ENCODE peak calls at places on chromosomes 4 and X, in six cellular contexts. F, U, L, K, A and D are unnamed samples.

GRCh38 chr4:132313852-132314251 is 835.2 kb upstream of the PCDH10 start:
- DNase-seq in K (no peak), U (no peak), A (no peak), L (no peak), F (no peak), D (no peak)

GRCh38 chr4:100189820-100190642 is at the start of gene DDIT4L:
- DNase-seq in U (peak), F (peak), A (no peak), L (no peak), K (no peak), D (peak)

GRCh38 chr4:1241936-1242505 is 6.9 kb downstream of the CTBP1 start:
- DNase-seq in A (no peak), L (no peak), U (no peak), K (no peak), F (no peak), D (no peak)

GRCh38 chr4:142324572-142324971 is 521.5 kb downstream of the INPP4B start:
- DNase-seq in F (no peak), K (peak), A (no peak), U (no peak), L (no peak), D (no peak)

GRCh38 chrX:134600714-134601113 is 57.6 kb downstream of the PLAC1 start:
- DNase-seq in F (peak), L (no peak), U (no peak), K (peak), A (no peak), D (no peak)

GRCh38 chr4:88002786-88003185 is 4.6 kb upstream of the PKD2 start:
- DNase-seq in F (peak), A (no peak), L (no peak), U (no peak), K (no peak), D (no peak)

GRCh38 chrX:50470103-50471031 is at the start of gene DGKK:
- DNase-seq in U (no peak), F (no peak), K (no peak), L (no peak), A (no peak), D (no peak)

GRCh38 chrX:91108761-91109160 is 325.9 kb upstream of the PABPC5 start:
- DNase-seq in U (no peak), L (no peak), F (no peak), A (no peak), K (no peak), D (no peak)

GRCh38 chr4:21806991-21807390 is 141.6 kb downstream of the KCNIP4 start:
- DNase-seq in F (no peak), U (no peak), K (no peak), L (no peak), A (no peak), D (no peak)

GRCh38 chr4:70365479-70365878 is 4.9 kb downstream of the SMR3A start:
- DNase-seq in A (no peak), K (peak), U (no peak), L (no peak), F (no peak), D (no peak)

GRCh38 chrX:11881485-11882170 is 123.6 kb downstream of the MSL3 start:
- DNase-seq in L (no peak), K (no peak), A (no peak), F (no peak), U (no peak), D (no peak)

GRCh38 chrX:151974336-151975227 is at the start of gene GABRE:
- DNase-seq in A (no peak), K (no peak), U (peak), L (no peak), F (peak), D (no peak)

GRCh38 chr4:15162465-15163283 is 160.4 kb downstream of the CPEB2 start:
- DNase-seq in F (no peak), K (peak), U (no peak), A (no peak), L (no peak), D (peak)

GRCh38 chr4:7987148-7987989 is 47.7 kb upstream of the AFAP1 start:
- DNase-seq in U (peak), K (peak), A (peak), L (no peak), F (peak), D (peak)

GRCh38 chrX:72125331-72126047 is 6.2 kb downstream of the RTL5 start:
- DNase-seq in K (no peak), A (no peak), L (no peak), F (no peak), U (no peak), D (no peak)

DNA sequence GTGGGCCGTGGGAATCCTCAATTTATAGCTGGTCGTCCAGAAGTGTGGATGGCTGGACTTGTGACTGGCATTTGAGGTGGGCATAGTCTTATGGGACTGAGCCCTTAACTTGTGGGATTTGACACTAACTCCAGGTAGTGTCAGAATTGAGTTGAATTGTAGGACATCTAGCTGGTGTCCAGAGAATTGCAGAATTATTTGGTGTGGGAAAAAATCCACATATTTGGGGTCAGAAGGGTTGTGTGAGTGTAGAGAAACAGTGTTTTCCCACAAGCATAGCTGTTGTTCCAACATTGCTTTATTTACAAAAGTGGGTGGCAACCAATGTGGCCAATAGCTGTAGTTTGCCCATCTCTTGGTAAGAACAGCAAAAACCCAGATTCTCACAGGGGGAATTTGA is 91.3 kb downstream of the MOSPD2 start:
- DNase-seq in F (peak), K (no peak), A (no peak), L (peak), U (no peak), D (no peak)
- TF ChIP-seq CTCF in F (no peak), K (no peak), A (no peak), L (no peak), U (no peak), D (no peak)

DNA sequence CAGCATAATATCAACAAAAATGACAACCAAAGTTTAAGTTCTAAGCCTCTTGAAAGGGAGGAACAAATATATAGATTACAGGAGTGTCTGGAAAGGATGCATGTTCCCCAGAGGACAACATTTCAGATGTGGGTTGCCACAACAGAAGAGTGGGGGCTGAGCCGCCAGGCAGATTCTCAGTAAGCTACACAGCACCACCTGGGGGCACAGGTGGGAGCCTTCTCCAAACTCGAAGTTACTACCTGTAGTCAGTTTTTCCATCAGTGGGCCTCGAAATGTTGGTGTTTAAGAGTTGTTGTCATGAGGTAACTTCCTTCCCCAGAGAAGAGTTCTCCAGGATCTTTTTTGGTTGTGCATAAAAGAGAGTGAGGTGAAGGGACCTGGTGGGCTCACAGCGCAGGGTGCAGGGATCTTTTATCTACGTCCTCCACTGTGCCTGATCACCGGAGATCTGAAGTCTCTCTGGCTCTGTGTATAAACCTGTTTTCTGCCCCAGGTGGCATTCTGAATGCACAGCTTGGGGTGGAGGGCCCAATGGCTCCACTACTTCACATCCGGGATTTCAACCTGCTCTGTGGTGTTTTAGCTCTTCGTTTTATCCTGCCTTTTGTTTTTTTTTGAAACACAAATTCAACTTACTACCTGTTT is 58.4 kb upstream of the STS start:
- DNase-seq in U (no peak), K (peak), L (no peak), F (no peak), A (no peak), D (peak)
- TF ChIP-seq CTCF in U (peak), K (peak), L (no peak), F (no peak), A (peak), D (peak)

GRCh38 chrX:66203114-66203513 is 39.1 kb downstream of the HEPH start:
- DNase-seq in U (no peak), F (no peak), K (peak), L (no peak), A (no peak), D (no peak)

GRCh38 chrX:66200050-66200664 is 36.1 kb downstream of the HEPH start:
- DNase-seq in A (no peak), U (no peak), L (no peak), K (peak), F (no peak), D (no peak)

DNA sequence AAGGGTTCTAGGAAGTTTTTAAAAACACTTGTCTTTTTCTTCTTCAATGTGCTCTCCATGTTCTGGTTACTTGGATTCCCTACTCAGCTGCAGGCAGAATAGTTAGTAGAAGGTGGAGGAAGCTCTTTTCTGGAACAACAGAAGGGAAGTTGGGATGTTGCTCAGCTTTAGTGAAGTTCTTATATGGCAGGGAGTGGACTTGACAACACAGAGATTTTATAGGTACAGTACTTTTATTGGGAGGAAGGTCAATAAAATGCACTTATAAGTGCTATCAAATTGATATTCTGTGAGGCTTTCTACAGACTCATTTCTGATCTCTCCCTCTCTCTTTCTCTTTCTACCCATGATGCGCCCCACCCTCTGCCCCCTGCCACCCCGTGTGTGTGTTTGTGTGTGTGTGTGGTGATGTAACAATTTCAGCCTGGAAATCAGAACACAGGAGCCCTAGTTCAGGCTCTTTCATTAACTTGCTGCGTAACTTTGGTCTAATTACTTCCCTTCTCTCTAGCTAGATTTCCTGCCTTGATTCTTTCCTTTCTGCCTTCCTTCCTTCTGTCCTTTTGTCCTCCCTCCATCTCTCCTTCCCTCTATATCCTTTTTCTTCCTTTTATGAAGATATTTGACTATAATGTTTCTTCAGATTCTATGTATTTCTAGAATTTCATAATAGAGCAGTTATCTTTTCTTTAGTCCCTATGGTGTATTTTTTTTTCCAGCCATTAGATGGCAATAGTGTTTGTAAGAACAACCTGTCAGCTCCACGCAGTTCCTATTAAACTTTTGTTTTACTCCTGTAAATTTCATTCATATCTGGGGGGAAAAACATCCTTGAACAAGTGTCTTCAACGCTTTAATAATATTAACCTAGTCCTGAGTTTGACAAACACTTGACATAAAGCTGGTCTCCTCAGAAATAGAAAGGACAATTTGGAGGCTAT is 37.1 kb downstream of the HEPH start:
- DNase-seq in A (no peak), F (no peak), K (peak), U (no peak), L (no peak), D (no peak)
- TF ChIP-seq CTCF in A (no peak), F (peak), K (peak), U (peak), L (no peak), D (no peak)

DNA sequence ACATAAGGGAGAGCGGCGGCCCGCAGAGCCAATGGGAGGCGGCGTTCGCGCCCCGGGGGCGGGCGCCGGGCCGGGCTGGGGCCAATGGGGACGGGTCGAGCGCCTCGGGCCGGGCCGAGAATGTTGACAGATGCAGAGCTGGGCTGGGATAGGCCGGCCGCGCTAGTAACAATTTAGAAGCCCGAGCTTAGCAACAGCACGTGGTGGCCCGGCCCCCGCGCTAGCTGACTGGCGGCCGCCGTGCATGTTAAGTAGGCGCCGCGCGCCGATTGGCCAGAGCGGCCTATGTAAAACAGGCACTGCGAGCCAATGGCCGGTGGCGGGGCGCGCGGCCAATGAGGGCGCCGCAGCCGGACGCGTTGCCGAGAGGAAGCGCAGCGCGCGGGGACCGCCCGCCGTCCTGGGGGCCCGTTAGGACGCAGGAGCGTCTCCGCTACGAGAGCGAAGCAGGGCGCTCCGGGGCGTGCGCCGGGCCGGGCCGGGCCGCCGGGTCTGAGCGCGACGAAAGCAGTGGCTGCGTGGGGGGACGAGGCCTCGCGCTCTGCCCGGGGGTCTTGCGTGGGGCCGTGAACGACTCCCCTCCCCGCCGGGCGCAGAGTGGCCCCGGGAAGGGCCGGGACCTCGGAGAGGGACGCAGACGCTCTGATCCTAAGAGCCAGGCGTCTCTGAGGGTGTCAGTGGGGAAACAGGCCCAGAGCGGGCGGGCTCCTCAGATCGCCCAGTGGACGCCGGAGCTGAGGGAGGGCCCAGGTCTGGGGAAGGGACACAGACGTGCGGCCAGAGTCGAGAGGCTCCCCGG is 435 bp upstream of the MXD4 start:
- DNase-seq in A (peak), U (peak), K (peak), L (peak), F (peak), D (peak)
- TF ChIP-seq CTCF in A (no peak), U (no peak), K (no peak), L (no peak), F (no peak), D (no peak)

GRCh38 chr4:4572821-4573220 is 31.0 kb upstream of the STX18 start:
- DNase-seq in K (no peak), U (no peak), A (no peak), F (no peak), L (no peak), D (no peak)

GRCh38 chr4:4574792-4575191 is 32.9 kb upstream of the STX18 start:
- DNase-seq in K (peak), L (peak), A (no peak), U (no peak), F (peak), D (no peak)

GRCh38 chr4:4577359-4577875 is 35.6 kb upstream of the STX18 start:
- DNase-seq in F (no peak), U (no peak), K (no peak), A (no peak), L (no peak), D (no peak)

GRCh38 chr4:4574052-4574451 is 32.2 kb upstream of the STX18 start:
- DNase-seq in A (no peak), K (no peak), F (no peak), U (no peak), L (no peak), D (no peak)

DNA sequence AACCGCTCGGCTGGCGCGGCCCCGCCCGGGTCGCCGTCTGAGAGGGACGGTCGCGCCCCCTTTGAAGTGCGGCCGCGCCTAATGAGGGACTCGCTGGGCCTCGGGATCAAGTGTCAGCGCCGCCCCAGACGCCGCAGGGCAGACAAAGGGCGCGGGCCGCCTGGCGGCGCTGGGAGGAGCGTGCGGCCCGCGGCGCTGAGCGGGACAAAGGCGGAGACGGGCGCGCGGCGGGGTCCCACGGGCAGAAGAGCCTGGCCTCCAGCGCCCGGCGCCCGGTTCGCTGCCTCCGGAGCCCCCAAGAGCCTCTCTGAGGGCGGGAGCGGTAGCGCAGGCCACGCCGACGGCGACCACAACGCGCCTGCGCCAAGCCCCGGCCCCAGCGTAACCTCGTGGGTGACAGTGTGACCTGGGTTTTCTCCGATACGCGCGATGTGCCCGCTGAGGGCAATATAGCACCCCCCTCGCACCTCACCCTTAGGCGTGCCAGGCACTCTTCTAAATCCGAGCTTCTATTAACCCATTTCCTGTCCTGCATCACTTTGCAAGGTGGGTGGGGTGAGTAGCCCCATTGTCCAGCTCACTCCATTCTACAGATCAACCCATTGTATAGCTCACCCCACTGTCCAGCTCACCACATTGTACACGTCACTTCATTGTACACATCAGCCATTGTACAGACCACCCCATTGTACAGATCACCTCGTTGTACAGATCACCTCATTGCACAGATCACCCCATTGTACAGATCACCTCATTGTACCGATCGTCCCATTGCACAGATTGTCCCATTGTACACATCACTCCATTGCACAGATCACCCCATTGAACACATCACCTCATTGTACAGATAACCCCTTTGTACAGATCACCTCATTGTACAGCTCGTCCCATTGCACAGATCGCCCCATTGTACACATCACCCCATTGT is 33.7 kb upstream of the STX18 start:
- DNase-seq in F (peak), L (no peak), K (peak), U (peak), A (peak), D (peak)
- TF ChIP-seq CTCF in F (peak), L (peak), K (peak), U (no peak), A (peak), D (peak)